ENCODE peak calls at places on chromosomes 7 and 10, in eight cellular contexts. S is AG10803, D is endothelial cell of umbilical vein, P is mucosa of descending colon, Z is astrocyte of the spinal cord, C is tibial artery, T is tibial nerve, V is prostate gland. G is an unnamed sample.

GRCh38 chr7:96061844-96062243 is 260.1 kb downstream of the SLC25A13 start:
- DNase-seq in P (no peak), T (no peak), Z (no peak), D (no peak), V (peak), C (no peak), S (peak), G (peak)

GRCh38 chr7:32477649-32477980 is 12.6 kb downstream of the LSM5 start:
- DNase-seq in D (no peak), P (no peak), T (no peak), C (no peak), V (no peak), Z (no peak), S (no peak), G (no peak)

GRCh38 chr7:130918129-130919052 is 184.4 kb upstream of the KLF14 start:
- DNase-seq in Z (no peak), V (no peak), C (no peak), D (no peak), S (no peak), T (no peak), P (no peak), G (no peak)

GRCh38 chr7:31111109-31111451 is 59.0 kb downstream of the ADCYAP1R1 start:
- DNase-seq in Z (no peak), P (no peak), V (no peak), S (no peak), C (no peak), T (no peak), D (no peak), G (no peak)

GRCh38 chr7:33667261-33667660 is 238.1 kb upstream of the BMPER start:
- DNase-seq in D (peak), Z (peak), T (no peak), S (peak), V (no peak), P (no peak), C (no peak), G (peak)

GRCh38 chr7:34850681-34851080 is 186.6 kb downstream of the DPY19L1 start:
- DNase-seq in S (no peak), P (no peak), V (no peak), Z (no peak), D (peak), C (no peak), T (no peak), G (peak)

GRCh38 chr7:10956528-10956927 is 17.1 kb upstream of the PHF14 start:
- DNase-seq in Z (no peak), T (no peak), P (no peak), C (no peak), D (no peak), V (no peak), S (no peak), G (no peak)

GRCh38 chr10:98339790-98340189 is 71.8 kb upstream of the LOXL4 start:
- DNase-seq in V (no peak), Z (no peak), C (no peak), D (no peak), T (no peak), S (no peak), P (no peak), G (no peak)

GRCh38 chr7:43583424-43584199 is 704 bp downstream of the STK17A start:
- DNase-seq in P (peak), Z (peak), T (peak), S (peak), D (peak), C (peak), V (peak), G (peak)

GRCh38 chr10:988667-989545 is 672 bp downstream of the GTPBP4 start:
- DNase-seq in P (no peak), Z (no peak), S (peak), T (no peak), C (no peak), V (no peak), D (peak), G (peak)

GRCh38 chr10:29120216-29120615 is 168.7 kb upstream of the LYZL1 start:
- DNase-seq in P (no peak), C (no peak), S (peak), D (no peak), T (no peak), Z (peak), V (no peak), G (peak)

GRCh38 chr7:128022631-128023532 is 8.4 kb downstream of the LRRC4 start:
- DNase-seq in D (no peak), Z (peak), T (no peak), P (no peak), V (no peak), C (no peak), S (peak), G (peak)

GRCh38 chr10:10490187-10490980 is 527.3 kb upstream of the CELF2 start:
- DNase-seq in Z (peak), C (no peak), S (peak), D (no peak), V (no peak), T (no peak), P (no peak), G (no peak)

GRCh38 chr10:52637592-52637991 is 135.0 kb downstream of the MBL2 start:
- DNase-seq in V (no peak), D (peak), S (no peak), Z (no peak), P (no peak), C (no peak), T (no peak), G (no peak)

GRCh38 chr7:132149801-132150310 is 426.4 kb downstream of the PLXNA4 start:
- DNase-seq in C (no peak), V (no peak), T (no peak), D (no peak), Z (no peak), P (no peak), S (no peak), G (no peak)

GRCh38 chr7:35801392-35802101 is 690 bp downstream of the SEPTIN7 start:
- DNase-seq in P (peak), V (peak), D (peak), C (peak), Z (peak), T (peak), S (peak), G (peak)

GRCh38 chr7:108266489-108266888 is 136.3 kb upstream of the LAMB4 start:
- DNase-seq in P (no peak), D (no peak), C (no peak), S (no peak), T (no peak), Z (no peak), V (no peak), G (no peak)

GRCh38 chr7:40921589-40922315 is 781.1 kb downstream of the INHBA start:
- DNase-seq in D (no peak), S (no peak), Z (no peak), T (no peak), V (no peak), C (no peak), P (no peak), G (no peak)

GRCh38 chr10:42970451-42971250 is 106.2 kb upstream of the RET start:
- DNase-seq in S (no peak), D (no peak), P (no peak), V (no peak), C (peak), T (no peak), Z (no peak), G (no peak)
- TF ChIP-seq CTCF in S (no peak), D (no peak), P (no peak), V (no peak), C (no peak), T (no peak), Z (no peak), G (no peak)

GRCh38 chr7:82450759-82451158 is 7.2 kb upstream of the CACNA2D1 start:
- DNase-seq in C (no peak), P (no peak), S (no peak), D (no peak), T (no peak), V (no peak), Z (no peak), G (no peak)

DNA sequence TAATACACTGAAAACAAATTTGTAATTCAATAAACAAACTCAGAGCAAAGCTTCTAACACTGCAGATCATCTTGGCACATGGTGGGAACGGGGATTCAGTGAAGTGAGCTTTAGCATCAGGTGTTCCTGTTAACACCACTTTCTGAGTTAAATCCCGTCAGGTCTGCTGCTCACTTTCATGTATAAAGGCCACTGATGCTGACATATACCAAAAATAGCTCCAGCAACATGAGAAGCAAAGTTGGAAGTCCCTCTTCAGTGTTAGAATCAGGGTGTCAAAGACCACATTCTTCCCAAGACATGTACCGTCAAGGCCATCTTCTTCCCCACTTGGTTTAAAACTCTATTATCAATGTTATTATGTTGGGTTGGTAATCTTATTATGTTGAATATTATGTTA is 11.7 kb upstream of the CACNA2D1 start:
- DNase-seq in S (no peak), D (no peak), P (no peak), T (no peak), Z (no peak), V (no peak), C (no peak), G (no peak)
- H3K4me3 ChIP-seq in S (no peak), D (no peak), P (no peak), T (no peak), Z (no peak), V (no peak), C (no peak), G (no peak)

DNA sequence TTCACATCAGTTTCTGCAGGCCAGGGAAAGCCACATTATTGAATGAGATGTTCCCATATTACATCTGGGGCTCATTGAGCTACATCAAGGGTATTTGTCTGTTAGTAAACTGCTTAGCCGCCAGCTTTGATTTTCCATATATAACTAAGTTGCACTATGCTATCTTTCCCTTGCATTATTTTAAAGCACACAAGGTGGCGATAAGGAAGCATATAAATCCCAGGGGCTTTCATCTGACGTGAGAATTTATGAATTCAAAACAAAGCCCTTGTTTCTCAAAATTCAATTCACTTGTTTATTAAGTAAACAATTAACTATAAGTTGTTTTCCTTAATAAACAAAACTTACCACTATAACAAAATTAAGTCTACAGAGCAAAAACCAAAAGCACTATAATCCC is 334.1 kb upstream of the TPK1 start:
- DNase-seq in S (no peak), C (no peak), P (no peak), V (no peak), T (no peak), Z (no peak), D (no peak), G (peak)
- TF ChIP-seq CTCF in S (no peak), C (no peak), P (no peak), V (no peak), T (no peak), Z (no peak), D (no peak), G (no peak)

DNA sequence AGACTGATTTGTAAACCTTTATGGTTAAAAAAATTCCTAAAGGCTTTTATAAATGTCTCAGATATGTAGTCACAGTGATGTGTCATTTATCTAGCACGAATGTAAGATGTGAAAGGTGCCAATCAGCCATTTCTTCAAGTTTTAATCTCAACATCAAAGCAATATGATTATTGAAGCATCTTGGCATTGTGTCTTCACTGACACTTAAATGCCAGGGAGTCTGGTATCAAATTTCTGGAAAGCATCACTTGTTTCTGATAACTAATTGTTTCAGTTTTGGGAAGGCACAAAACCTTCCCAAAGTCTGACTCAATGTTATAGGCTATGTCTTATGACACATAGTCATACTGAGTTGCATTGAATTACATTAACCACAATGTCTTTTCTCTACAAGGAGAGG is 492.0 kb upstream of the CNTNAP2 start:
- DNase-seq in Z (no peak), V (no peak), T (no peak), D (no peak), S (no peak), P (no peak), C (no peak), G (no peak)
- H3K4me3 ChIP-seq in Z (no peak), V (no peak), T (no peak), D (no peak), S (no peak), P (no peak), C (no peak), G (no peak)

GRCh38 chr7:23520582-23520981 is 11.2 kb downstream of the TRA2A start:
- DNase-seq in S (no peak), P (no peak), Z (no peak), V (no peak), C (no peak), T (no peak), D (no peak), G (no peak)
- TF ChIP-seq CTCF in S (no peak), P (no peak), Z (peak), V (no peak), C (no peak), T (no peak), D (no peak), G (peak)

GRCh38 chr7:42492895-42493294 is 255.9 kb upstream of the GLI3 start:
- DNase-seq in T (no peak), C (no peak), Z (no peak), P (no peak), S (no peak), V (no peak), D (no peak), G (no peak)
- H3K4me3 ChIP-seq in T (peak), C (peak), Z (no peak), P (no peak), S (no peak), V (no peak), D (no peak), G (no peak)

GRCh38 chr7:18357691-18358090 is 137.9 kb upstream of the HDAC9 start:
- DNase-seq in S (no peak), D (no peak), V (no peak), C (no peak), P (no peak), Z (no peak), T (no peak), G (no peak)
- TF ChIP-seq CTCF in S (peak), D (peak), V (no peak), C (no peak), P (no peak), Z (peak), T (no peak), G (peak)

G was measured in cardiac fibroblast.